ENCODE peak calls at places on chromosomes 3 and 15, in four cellular contexts. One of them, this sample, is unnamed.

GRCh38 chr15:96331141-96331941 is 841 bp downstream of the NR2F2 start:
- DNase-seq in Panc1: no peak
- DNase-seq in endothelial cell of umbilical vein: peak; percentile 40
- DNase-seq in sigmoid colon: peak; percentile 76
- DNase-seq in this sample: no peak

GRCh38 chr3:15557511-15557946 is 36.0 kb upstream of the COLQ start:
- DNase-seq in Panc1: peak; percentile 57
- DNase-seq in endothelial cell of umbilical vein: peak; percentile 93
- DNase-seq in sigmoid colon: no peak
- DNase-seq in this sample: no peak

GRCh38 chr3:197216169-197216860 is 82.1 kb downstream of the DLG1 start:
- DNase-seq in Panc1: no peak
- DNase-seq in endothelial cell of umbilical vein: peak; percentile 74
- DNase-seq in sigmoid colon: no peak
- DNase-seq in this sample: no peak

GRCh38 chr3:85594648-85595047 is 635.9 kb downstream of the CADM2 start:
- DNase-seq in Panc1: no peak
- DNase-seq in endothelial cell of umbilical vein: no peak
- DNase-seq in sigmoid colon: no peak
- DNase-seq in this sample: no peak

GRCh38 chr15:71812966-71813722 is 2.8 kb downstream of the NR2E3 start:
- DNase-seq in Panc1: no peak
- DNase-seq in endothelial cell of umbilical vein: no peak
- DNase-seq in sigmoid colon: no peak
- DNase-seq in this sample: no peak

GRCh38 chr3:24829011-24829581 is 334.4 kb upstream of the THRB start:
- DNase-seq in Panc1: no peak
- DNase-seq in endothelial cell of umbilical vein: peak; percentile 14
- DNase-seq in sigmoid colon: peak; percentile 71
- DNase-seq in this sample: no peak

GRCh38 chr3:20846792-20847191 is 660.8 kb upstream of the SGO1 start:
- DNase-seq in Panc1: no peak
- DNase-seq in endothelial cell of umbilical vein: no peak
- DNase-seq in sigmoid colon: no peak
- DNase-seq in this sample: no peak

GRCh38 chr3:25587094-25587493 is 77.6 kb downstream of the TOP2B start:
- DNase-seq in Panc1: no peak
- DNase-seq in endothelial cell of umbilical vein: no peak
- DNase-seq in sigmoid colon: no peak
- DNase-seq in this sample: no peak

GRCh38 chr3:42042747-42043115 is 48.4 kb upstream of the TRAK1 start:
- DNase-seq in Panc1: no peak
- DNase-seq in endothelial cell of umbilical vein: no peak
- DNase-seq in sigmoid colon: no peak
- DNase-seq in this sample: no peak

GRCh38 chr3:141646760-141647561 is 91.1 kb upstream of the RNF7 start:
- DNase-seq in Panc1: no peak
- DNase-seq in endothelial cell of umbilical vein: peak; percentile 58
- DNase-seq in sigmoid colon: no peak
- DNase-seq in this sample: no peak
- TF ChIP-seq POLR2AphosphoS5 in Panc1: no peak
- TF ChIP-seq POLR2AphosphoS5 in endothelial cell of umbilical vein: no peak
- TF ChIP-seq POLR2AphosphoS5 in sigmoid colon: no peak
- TF ChIP-seq POLR2AphosphoS5 in this sample: no peak

GRCh38 chr15:67064607-67065530 is 533 bp upstream of the SMAD3 start:
- DNase-seq in Panc1: no peak
- DNase-seq in endothelial cell of umbilical vein: peak; percentile 9
- DNase-seq in sigmoid colon: peak; percentile 86
- DNase-seq in this sample: peak; percentile 83
- TF ChIP-seq CTCF in Panc1: peak; percentile 2
- TF ChIP-seq CTCF in endothelial cell of umbilical vein: no peak
- TF ChIP-seq CTCF in sigmoid colon: no peak
- TF ChIP-seq CTCF in this sample: no peak

DNA sequence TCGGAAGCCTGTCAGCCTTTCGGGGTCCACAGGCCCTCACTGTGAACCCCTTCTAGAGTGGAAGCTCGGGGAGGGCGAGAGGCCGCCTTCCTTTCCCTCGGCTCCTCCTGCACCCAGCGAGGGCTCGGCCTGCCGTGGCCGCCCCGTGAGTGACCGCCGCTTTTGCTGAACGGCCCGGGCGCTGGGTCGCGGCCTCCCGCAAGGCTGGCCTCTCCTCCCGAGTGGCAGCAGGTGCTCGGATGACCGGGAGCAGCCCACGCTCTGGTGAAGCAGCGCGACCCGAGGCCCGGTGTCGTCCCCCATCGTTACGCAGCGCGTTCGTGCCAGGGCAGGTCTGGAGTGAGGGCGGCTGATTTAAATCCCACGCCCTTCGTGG is 53.8 kb downstream of the LRRK1 start:
- DNase-seq in Panc1: no peak
- DNase-seq in endothelial cell of umbilical vein: no peak
- DNase-seq in sigmoid colon: no peak
- DNase-seq in this sample: no peak
- H3K27me3 ChIP-seq in Panc1: no peaks in the 10 kb centered on the region
- H3K27me3 ChIP-seq in endothelial cell of umbilical vein: no peaks in the 10 kb centered on the region
- H3K27me3 ChIP-seq in sigmoid colon: no peaks in the 10 kb centered on the region
- H3K27me3 ChIP-seq in this sample: peaks cover 13% of the 10 kb centered on the region

GRCh38 chr15:50959717-50960116 is 51.2 kb downstream of the AP4E1 start:
- DNase-seq in Panc1: no peak
- DNase-seq in endothelial cell of umbilical vein: no peak
- DNase-seq in sigmoid colon: no peak
- DNase-seq in this sample: no peak
- TF ChIP-seq POLR2AphosphoS5 in Panc1: no peak
- TF ChIP-seq POLR2AphosphoS5 in endothelial cell of umbilical vein: no peak
- TF ChIP-seq POLR2AphosphoS5 in sigmoid colon: no peak
- TF ChIP-seq POLR2AphosphoS5 in this sample: no peak

GRCh38 chr3:156509209-156510174 is 45.4 kb downstream of the SSR3 start:
- DNase-seq in Panc1: peak; percentile 30
- DNase-seq in endothelial cell of umbilical vein: peak; percentile 80
- DNase-seq in sigmoid colon: no peak
- DNase-seq in this sample: no peak
- TF ChIP-seq CTCF in Panc1: peak; percentile 72
- TF ChIP-seq CTCF in endothelial cell of umbilical vein: peak; percentile 35
- TF ChIP-seq CTCF in sigmoid colon: peak; percentile 60
- TF ChIP-seq CTCF in this sample: peak; percentile 43

DNA sequence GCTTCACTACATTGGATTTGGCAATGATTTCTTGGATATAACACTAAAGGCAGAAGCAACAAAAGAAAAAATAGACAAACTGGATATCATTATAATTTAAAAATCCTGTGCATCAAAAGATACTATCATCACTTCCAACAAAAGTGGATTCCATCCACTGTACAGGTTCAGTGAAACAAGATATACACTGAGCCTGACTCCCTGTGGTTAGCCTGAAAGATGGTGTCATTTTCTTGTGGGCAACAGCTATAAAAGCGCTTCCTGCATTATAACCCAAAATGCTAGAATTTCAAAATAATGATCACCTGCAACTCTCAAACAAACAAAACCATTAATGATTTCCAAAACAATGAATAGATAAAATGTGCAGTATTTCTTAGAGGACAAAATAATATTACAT is 39.6 kb upstream of the TBC1D23 start:
- DNase-seq in Panc1: no peak
- DNase-seq in endothelial cell of umbilical vein: no peak
- DNase-seq in sigmoid colon: no peak
- DNase-seq in this sample: no peak
- H3K27me3 ChIP-seq in Panc1: no peaks in the 10 kb centered on the region
- H3K27me3 ChIP-seq in endothelial cell of umbilical vein: peaks cover 5% of the 10 kb centered on the region
- H3K27me3 ChIP-seq in sigmoid colon: no peaks in the 10 kb centered on the region
- H3K27me3 ChIP-seq in this sample: no peaks in the 10 kb centered on the region

DNA sequence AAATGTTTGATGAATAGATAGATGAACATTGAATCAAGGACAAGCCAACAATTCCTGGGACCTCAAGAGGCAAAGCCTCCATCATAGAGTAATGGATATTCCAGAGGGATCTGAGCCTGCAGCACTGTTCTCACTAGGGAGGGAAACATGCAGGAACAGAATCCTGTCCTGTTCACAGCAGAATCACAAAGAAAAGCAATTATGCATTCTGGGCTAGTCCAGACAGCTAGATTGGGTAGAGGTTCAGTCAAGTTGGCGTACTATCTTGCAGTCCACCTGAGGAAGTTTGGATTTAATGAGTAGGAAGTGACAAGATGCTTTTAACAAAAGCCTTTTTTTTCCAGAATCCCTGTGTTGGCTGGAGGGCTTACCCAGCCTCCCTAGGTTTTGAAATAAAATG is 314.5 kb upstream of the SEMA6D start:
- DNase-seq in Panc1: no peak
- DNase-seq in endothelial cell of umbilical vein: no peak
- DNase-seq in sigmoid colon: no peak
- DNase-seq in this sample: no peak
- TF ChIP-seq POLR2AphosphoS5 in Panc1: no peak
- TF ChIP-seq POLR2AphosphoS5 in endothelial cell of umbilical vein: no peak
- TF ChIP-seq POLR2AphosphoS5 in sigmoid colon: no peak
- TF ChIP-seq POLR2AphosphoS5 in this sample: no peak

GRCh38 chr3:189167027-189167766 is 4.6 kb upstream of the TPRG1 start:
- DNase-seq in Panc1: no peak
- DNase-seq in endothelial cell of umbilical vein: no peak
- DNase-seq in sigmoid colon: no peak
- DNase-seq in this sample: no peak

GRCh38 chr3:189170559-189170958 is 1.2 kb upstream of the TPRG1 start:
- DNase-seq in Panc1: no peak
- DNase-seq in endothelial cell of umbilical vein: no peak
- DNase-seq in sigmoid colon: no peak
- DNase-seq in this sample: no peak

GRCh38 chr3:189171707-189172106 is at the start of gene TPRG1:
- DNase-seq in Panc1: no peak
- DNase-seq in endothelial cell of umbilical vein: no peak
- DNase-seq in sigmoid colon: no peak
- DNase-seq in this sample: no peak

GRCh38 chr3:189168711-189169110 is 3.1 kb upstream of the TPRG1 start:
- DNase-seq in Panc1: no peak
- DNase-seq in endothelial cell of umbilical vein: no peak
- DNase-seq in sigmoid colon: no peak
- DNase-seq in this sample: no peak

DNA sequence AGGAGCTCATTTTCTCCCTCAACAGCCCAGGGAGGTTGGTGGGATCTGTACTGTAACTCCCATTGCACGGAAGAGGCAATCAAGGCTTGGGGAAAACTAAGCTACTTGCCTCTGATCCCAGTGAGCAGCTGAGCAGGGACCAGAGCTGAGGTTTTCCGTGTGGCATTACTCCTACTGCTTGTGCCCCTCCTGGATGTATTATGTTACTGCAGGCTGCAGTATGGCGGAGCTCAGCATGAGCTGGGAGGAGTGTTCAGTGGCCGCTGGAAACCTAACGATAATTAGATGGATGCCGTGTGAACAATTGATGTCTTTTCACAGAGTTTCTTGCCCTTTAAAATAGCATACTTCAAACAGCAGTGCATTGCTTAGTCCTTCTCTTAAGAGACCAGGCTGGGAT is 2.0 kb upstream of the TPRG1 start:
- DNase-seq in Panc1: no peak
- DNase-seq in endothelial cell of umbilical vein: no peak
- DNase-seq in sigmoid colon: no peak
- DNase-seq in this sample: no peak
- TF ChIP-seq CTCF in Panc1: peak; percentile 17
- TF ChIP-seq CTCF in endothelial cell of umbilical vein: no peak
- TF ChIP-seq CTCF in sigmoid colon: no peak
- TF ChIP-seq CTCF in this sample: no peak

This sample was measured in suprapubic skin.